ENCODE peak calls at places on chromosome 12, in eight cellular contexts. P, M, H, O, I, B, G and C are unnamed samples.

GRCh38 chr12:14839262-14839661 is 4.1 kb downstream of the ART4 start:
- DNase-seq in O (no peak), P (no peak), B (no peak), G (no peak), I (no peak), M (no peak), H (no peak), C (no peak)

GRCh38 chr12:13534645-13535398 is 338.3 kb downstream of the EMP1 start:
- DNase-seq in P (peak), I (no peak), O (peak), B (peak), M (peak), G (peak), H (peak), C (peak)

GRCh38 chr12:19967486-19967885 is 400.9 kb upstream of the PDE3A start:
- DNase-seq in M (no peak), G (no peak), B (no peak), I (peak), O (peak), P (no peak), H (peak), C (peak)

GRCh38 chr12:98741615-98742265 is 96.7 kb downstream of the APAF1 start:
- DNase-seq in P (no peak), H (no peak), G (no peak), M (no peak), O (no peak), B (no peak), I (no peak), C (no peak)

GRCh38 chr12:77888611-77889010 is 57.9 kb downstream of the NAV3 start:
- DNase-seq in H (peak), B (no peak), I (no peak), O (peak), M (no peak), G (peak), P (peak), C (no peak)

GRCh38 chr12:49014547-49014946 is 4.0 kb downstream of the PRKAG1 start:
- DNase-seq in I (no peak), O (no peak), M (no peak), P (no peak), B (no peak), G (no peak), H (peak), C (no peak)

GRCh38 chr12:102659200-102659911 is 179.0 kb upstream of the IGF1 start:
- DNase-seq in O (no peak), M (no peak), P (no peak), H (peak), G (no peak), I (no peak), B (no peak), C (peak)

GRCh38 chr12:9673404-9674225 is 4.1 kb downstream of the CLEC2D start:
- DNase-seq in H (peak), B (no peak), M (peak), I (no peak), O (peak), G (peak), P (peak), C (peak)

GRCh38 chr12:90515199-90516175 is 439.5 kb downstream of the CCER1 start:
- DNase-seq in P (no peak), O (peak), B (no peak), M (no peak), H (peak), I (peak), G (no peak), C (no peak)

GRCh38 chr12:38906482-38907170 is 1.2 kb upstream of the CPNE8 start:
- DNase-seq in G (peak), P (peak), B (peak), I (peak), O (peak), H (peak), M (peak), C (peak)

GRCh38 chr12:65331456-65331855 is 53.0 kb downstream of the MSRB3 start:
- DNase-seq in I (no peak), M (no peak), O (no peak), G (no peak), B (no peak), H (no peak), P (no peak), C (no peak)

GRCh38 chr12:47414511-47414910 is 291.3 kb downstream of the RPAP3 start:
- DNase-seq in B (no peak), H (no peak), O (no peak), M (no peak), G (no peak), P (no peak), I (no peak), C (no peak)

GRCh38 chr12:51863921-51864700 is 15.6 kb upstream of the FIGNL2 start:
- DNase-seq in O (no peak), M (no peak), H (no peak), B (no peak), G (peak), I (no peak), P (no peak), C (no peak)

GRCh38 chr12:109115404-109115757 is 1.0 kb upstream of the ACACB start:
- DNase-seq in O (no peak), I (no peak), P (no peak), G (peak), M (no peak), H (no peak), B (no peak), C (no peak)

GRCh38 chr12:84912191-84913142 is at the start of gene SLC6A15:
- DNase-seq in M (no peak), H (peak), P (no peak), O (peak), G (no peak), I (no peak), B (no peak), C (no peak)
- TF ChIP-seq MAX in M (no peak), H (peak), P (no peak), O (peak), G (no peak), I (no peak), B (peak), C (no peak)

GRCh38 chr12:53451661-53452158 is at the start of gene PCBP2:
- DNase-seq in G (peak), M (peak), P (peak), H (peak), O (peak), B (peak), I (peak), C (peak)
- TF ChIP-seq POLR2A in G (peak), M (peak), P (no peak), H (peak), O (no peak), B (peak), I (peak), C (peak)

DNA sequence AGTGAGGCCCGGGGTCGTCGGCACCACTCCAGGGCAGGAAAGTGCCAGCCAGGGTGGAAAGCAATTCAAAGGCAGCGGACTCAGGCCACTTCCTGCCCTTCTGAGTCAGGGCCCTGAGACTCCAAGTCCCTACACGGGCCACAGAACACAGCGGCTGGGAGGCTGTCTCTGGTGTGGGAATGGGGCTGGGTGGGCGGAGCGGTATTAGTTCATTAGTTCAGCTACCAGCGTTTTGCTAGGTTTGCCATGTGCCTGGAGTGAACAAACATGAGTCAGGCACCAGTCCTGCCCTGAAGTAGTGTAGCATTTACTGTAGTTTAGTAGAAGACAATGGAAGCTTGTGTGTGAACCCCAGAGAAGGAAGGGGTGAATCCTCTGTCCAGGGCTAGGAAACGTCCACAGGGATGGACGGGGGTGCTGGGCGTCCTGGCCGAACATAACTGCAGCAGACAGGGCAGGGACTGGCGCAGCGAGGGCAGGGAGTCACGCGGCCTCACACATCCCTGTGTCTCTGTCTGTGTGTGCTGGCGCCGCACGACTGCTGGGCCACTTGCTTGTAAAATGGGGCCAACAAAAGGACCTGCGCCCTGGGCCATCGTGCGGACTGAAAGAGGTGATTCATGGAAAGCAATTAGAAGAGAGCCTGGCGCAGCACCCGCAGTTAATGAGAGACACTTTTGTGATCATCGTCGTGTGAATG is 186.4 kb upstream of the PRMT8 start:
- DNase-seq in G (peak), P (peak), B (no peak), O (peak), M (no peak), I (no peak), H (peak), C (no peak)
- TF ChIP-seq MAX in G (peak), P (peak), B (no peak), O (no peak), M (no peak), I (no peak), H (no peak), C (no peak)

DNA sequence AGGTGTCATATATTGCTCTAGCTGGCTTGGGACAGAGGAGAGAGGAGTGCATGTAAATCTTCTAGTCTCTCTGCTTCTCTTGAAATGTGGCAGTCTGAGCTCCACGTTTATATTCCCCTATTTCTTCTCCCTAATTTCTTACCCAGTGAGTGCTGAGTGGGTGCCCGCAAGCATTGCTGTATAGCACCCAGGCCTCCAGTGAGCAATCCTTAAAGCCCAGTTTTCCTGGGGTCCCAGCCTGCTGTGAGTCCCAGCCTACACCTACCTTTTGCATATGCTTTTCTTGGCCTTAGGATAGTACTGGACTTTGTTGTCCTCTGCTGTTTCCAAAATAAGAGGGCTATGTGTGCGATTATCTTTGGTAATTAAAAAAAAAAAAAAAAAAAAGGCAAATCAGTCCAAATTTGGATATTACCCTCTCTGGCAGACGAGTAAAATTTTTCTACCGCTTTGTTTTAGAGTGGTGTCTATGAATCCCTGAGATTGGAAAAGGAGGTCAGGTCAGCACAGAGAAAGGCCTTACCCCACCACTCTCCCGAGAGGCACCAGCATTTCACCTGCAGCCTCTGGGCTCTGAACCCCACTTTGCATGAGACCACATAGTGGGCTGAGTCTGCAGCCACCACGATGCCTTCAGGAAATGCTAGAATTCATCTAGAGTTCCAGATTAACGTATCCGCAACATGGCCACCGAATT is 1.1 kb downstream of the MGST1 start:
- DNase-seq in G (no peak), H (peak), O (peak), M (no peak), B (no peak), P (no peak), I (peak), C (peak)
- TF ChIP-seq POLR2A in G (no peak), H (peak), O (no peak), M (no peak), B (no peak), P (no peak), I (no peak), C (no peak)

GRCh38 chr12:212383-212798 is 1.6 kb downstream of the SLC6A12 start:
- DNase-seq in M (no peak), P (no peak), B (no peak), I (no peak), H (no peak), G (no peak), O (no peak), C (peak)

GRCh38 chr12:214005-214736 is at the start of gene SLC6A12:
- DNase-seq in P (no peak), O (no peak), M (no peak), B (no peak), H (no peak), I (no peak), G (peak), C (peak)

GRCh38 chr12:212799-213526 is 994 bp downstream of the SLC6A12 start:
- DNase-seq in H (no peak), I (no peak), B (no peak), M (no peak), P (no peak), O (no peak), G (peak), C (no peak)

GRCh38 chr12:211639-212382 is 2.1 kb downstream of the SLC6A12 start:
- DNase-seq in P (no peak), I (no peak), M (no peak), G (no peak), H (no peak), O (no peak), B (no peak), C (no peak)

DNA sequence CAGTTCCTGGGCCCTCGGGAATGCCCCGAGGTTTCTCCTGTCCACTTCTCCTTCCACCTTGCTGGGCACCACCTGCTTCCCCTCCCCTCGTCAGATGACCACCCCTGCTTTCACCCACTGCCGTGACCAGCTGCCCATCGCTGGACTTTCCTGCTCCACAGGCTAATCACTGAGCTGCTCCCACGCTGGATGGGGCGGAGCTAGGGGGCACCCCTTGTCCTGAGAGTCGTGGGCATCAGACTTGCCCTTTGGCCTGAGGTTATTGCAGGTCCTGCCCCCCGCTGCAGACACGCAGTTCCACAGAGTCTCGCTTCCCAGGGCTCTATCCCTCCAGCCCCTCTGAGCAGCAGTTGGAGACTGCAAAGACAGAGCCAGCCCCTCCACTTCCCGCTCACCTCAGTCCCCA is 427 bp downstream of the SLC6A12 start:
- DNase-seq in H (no peak), I (no peak), G (no peak), B (no peak), O (no peak), M (no peak), P (no peak), C (no peak)
- TF ChIP-seq MAX in H (no peak), I (no peak), G (no peak), B (no peak), O (no peak), M (no peak), P (no peak), C (no peak)